ENCODE peak calls at places on chromosomes 1 and 21, in ten cellular contexts. A is AG04449, B is adrenal gland, W is transverse colon, G is fibroblast of the aortic adventitia, X is A549, R is GM12865, P is Panc1, D is brain microvascular endothelial cell, F is cardiac fibroblast. I is an unnamed sample.

GRCh38 chr1:55384589-55385136 is 169.5 kb upstream of the USP24 start:
- DNase-seq in A (no peak), B (no peak), X (no peak), P (no peak), W (no peak), F (no peak), R (no peak), D (no peak), G (no peak), I (no peak)

GRCh38 chr21:44374601-44375280 is 21.3 kb downstream of the TRPM2 start:
- DNase-seq in G (no peak), F (no peak), D (no peak), X (no peak), R (no peak), A (no peak), W (no peak), B (no peak), P (no peak), I (no peak)

GRCh38 chr1:227893696-227894305 is 53.9 kb downstream of the WNT9A start:
- DNase-seq in R (no peak), F (no peak), B (peak; percentile 0), A (no peak), P (no peak), W (no peak), X (no peak), G (no peak), D (no peak), I (no peak)

GRCh38 chr1:208201241-208201640 is 42.9 kb downstream of the PLXNA2 start:
- DNase-seq in B (peak; percentile 59), D (peak; percentile 98), G (peak; percentile 96), P (no peak), W (peak; percentile 79), X (peak; percentile 86), R (no peak), F (peak; percentile 94), A (peak; percentile 77), I (peak; percentile 97)

GRCh38 chr1:115677172-115677542 is 35.4 kb downstream of the VANGL1 start:
- DNase-seq in F (peak; percentile 15), A (no peak), G (no peak), R (peak; percentile 55), D (peak; percentile 22), X (no peak), B (no peak), P (no peak), W (no peak), I (no peak)

GRCh38 chr1:230458509-230458908 is 32.4 kb upstream of the PGBD5 start:
- DNase-seq in P (no peak), A (no peak), R (no peak), W (no peak), D (no peak), B (no peak), F (peak; percentile 43), G (no peak), X (no peak), I (peak; percentile 72)

GRCh38 chr1:51729824-51730284 is 113.0 kb downstream of the OSBPL9 start:
- DNase-seq in A (no peak), D (no peak), F (peak; percentile 25), B (no peak), G (no peak), X (peak; percentile 21), R (peak; percentile 57), W (no peak), P (no peak), I (peak; percentile 22)

GRCh38 chr1:17810668-17811067 is 55.5 kb downstream of the ACTL8 start:
- DNase-seq in X (no peak), D (no peak), W (no peak), F (no peak), A (no peak), R (no peak), P (no peak), B (no peak), G (no peak), I (no peak)

GRCh38 chr1:187054862-187055757 is 226.4 kb downstream of the PLA2G4A start:
- DNase-seq in D (no peak), G (no peak), P (no peak), A (no peak), W (no peak), R (no peak), B (no peak), X (no peak), F (no peak), I (no peak)

GRCh38 chr1:203555484-203556046 is 61.6 kb downstream of the OPTC start:
- DNase-seq in G (no peak), A (no peak), F (no peak), R (no peak), W (no peak), B (no peak), P (no peak), D (no peak), X (no peak), I (no peak)

GRCh38 chr1:151655362-151655761 is 43.5 kb downstream of the SNX27 start:
- DNase-seq in W (no peak), A (no peak), B (no peak), D (no peak), R (no peak), P (no peak), G (peak; percentile 6), F (no peak), X (no peak), I (no peak)

DNA sequence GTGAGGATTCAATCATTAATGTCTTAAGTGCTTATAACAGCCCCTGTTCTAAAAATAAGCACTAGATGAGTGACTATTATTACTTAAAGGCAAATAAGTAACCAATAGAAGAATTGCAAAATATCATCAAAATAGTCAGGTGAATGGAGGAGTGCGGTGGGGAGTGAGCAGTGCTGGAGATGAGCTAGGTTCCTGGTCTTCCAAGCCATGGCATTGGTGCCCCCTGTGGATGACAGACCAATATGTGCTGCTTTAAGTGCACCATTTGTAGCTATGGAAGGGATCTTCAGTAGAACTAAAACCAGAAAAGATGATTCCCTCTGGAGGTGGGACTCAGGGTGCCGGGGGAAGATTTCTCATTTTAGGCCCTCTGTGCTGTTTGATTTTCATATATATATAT is 46.1 kb upstream of the SLC30A1 start:
- DNase-seq in D (no peak), G (peak; percentile 70), X (peak; percentile 63), W (peak; percentile 49), R (peak; percentile 46), F (peak; percentile 65), P (no peak), A (no peak), B (peak; percentile 42), I (peak; percentile 72)
- TF ChIP-seq CTCF in D (peak; percentile 63), G (peak; percentile 52), X (peak; percentile 28), W (peak; percentile 22), R (peak; percentile 23), F (peak; percentile 40), P (no peak), A (peak; percentile 58), B (peak; percentile 41), I (peak; percentile 61)

GRCh38 chr1:6424619-6425593 is at the start of gene ESPN:
- DNase-seq in F (no peak), D (no peak), B (no peak), G (no peak), W (no peak), X (no peak), A (no peak), R (no peak), P (no peak), I (no peak)
- H3K4me3 ChIP-seq in F (no peak within 1 kb of the TSS), D (no peak within 1 kb of the TSS), B (no peak within 1 kb of the TSS), G (no peak within 1 kb of the TSS), W (peak within 1 kb of the TSS; percentile 42), X (peak within 1 kb of the TSS; percentile 35), A (no peak within 1 kb of the TSS), R (no peak within 1 kb of the TSS), P (peak within 1 kb of the TSS; percentile 45), I (no peak within 1 kb of the TSS)

DNA sequence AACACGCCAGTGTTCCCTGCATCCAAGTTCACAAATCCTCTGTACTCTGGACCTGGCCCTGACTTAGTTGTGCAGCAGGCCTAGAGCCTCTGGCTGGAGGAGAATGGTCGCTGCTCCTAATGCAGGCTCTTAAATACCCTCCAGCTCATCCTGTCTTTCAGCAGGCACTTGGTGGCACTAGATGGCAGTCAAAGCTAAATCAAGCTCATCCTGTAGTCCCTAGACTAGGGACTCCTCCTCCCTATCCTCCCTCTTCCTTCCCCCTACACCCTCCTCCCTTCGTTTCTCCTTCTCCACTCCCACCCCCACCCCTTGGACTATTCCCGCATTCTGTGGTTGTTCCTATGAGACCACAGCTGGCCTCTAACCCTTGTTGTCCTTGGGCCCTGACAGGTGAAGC is 41.5 kb upstream of the MTR start:
- DNase-seq in D (no peak), G (peak; percentile 19), R (peak; percentile 31), X (peak; percentile 73), W (no peak), A (no peak), P (no peak), B (peak; percentile 22), F (peak; percentile 32), I (peak; percentile 24)
- TF ChIP-seq CTCF in D (peak; percentile 38), G (peak; percentile 2), R (peak; percentile 17), X (peak; percentile 56), W (no peak), A (peak; percentile 27), P (peak; percentile 72), B (no peak), F (no peak), I (peak; percentile 17)

GRCh38 chr1:222893255-222893654 is 78.4 kb downstream of the DISP1 start:
- DNase-seq in R (no peak), D (no peak), X (no peak), F (no peak), A (no peak), W (no peak), B (no peak), P (no peak), G (no peak), I (peak; percentile 55)

GRCh38 chr1:222891578-222891977 is 76.7 kb downstream of the DISP1 start:
- DNase-seq in R (no peak), W (no peak), F (no peak), A (no peak), X (no peak), B (no peak), D (no peak), G (no peak), P (no peak), I (no peak)

GRCh38 chr1:222894331-222894730 is 79.5 kb downstream of the DISP1 start:
- DNase-seq in X (no peak), F (no peak), D (no peak), A (no peak), W (no peak), P (no peak), B (no peak), R (no peak), G (no peak), I (no peak)

GRCh38 chr1:222890702-222891101 is 75.9 kb downstream of the DISP1 start:
- DNase-seq in A (no peak), X (no peak), D (no peak), R (no peak), B (no peak), P (no peak), F (no peak), W (no peak), G (no peak), I (no peak)

DNA sequence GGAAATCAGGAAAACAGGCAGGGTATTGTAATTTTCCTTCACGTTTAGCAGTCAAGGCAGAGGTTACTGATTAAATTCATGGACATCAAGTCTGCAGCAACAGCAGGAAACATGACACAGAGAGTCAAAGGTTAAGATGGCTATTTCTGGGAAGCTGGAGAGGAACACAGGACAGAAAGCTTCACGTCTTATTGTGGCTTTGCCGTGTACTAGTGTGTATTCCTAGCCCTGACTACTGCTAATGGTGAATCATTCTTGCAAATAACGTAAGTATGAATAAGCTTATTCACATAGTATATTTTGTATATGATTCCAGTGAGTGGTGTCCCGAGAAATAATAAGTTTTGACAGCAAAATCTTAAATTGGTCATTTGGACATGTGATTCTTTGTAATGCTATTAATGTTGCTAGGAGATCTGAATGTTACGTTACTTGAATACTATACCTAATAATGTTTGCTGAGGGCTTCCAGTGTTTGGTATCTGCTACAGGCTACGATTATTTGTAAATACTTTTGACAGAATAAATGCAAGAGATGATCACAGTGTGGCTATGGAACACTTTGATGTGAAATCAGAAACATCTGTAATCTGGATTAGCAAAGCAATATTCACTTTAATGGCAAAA is 77.4 kb downstream of the DISP1 start:
- DNase-seq in F (peak; percentile 74), W (no peak), B (no peak), X (no peak), A (no peak), D (peak; percentile 92), P (no peak), R (no peak), G (no peak), I (peak; percentile 95)
- H3K4me3 ChIP-seq in F (no peak overlapping the region), W (no peak overlapping the region), B (no peak overlapping the region), X (no peak overlapping the region), A (no peak overlapping the region), D (no peak overlapping the region), P (no peak overlapping the region), R (no peak overlapping the region), G (no peak overlapping the region), I (no peak overlapping the region)